ENCODE peak calls at places on chromosome 17, in seven cellular contexts. S is HFFc6, Z is left lung, E is AG09309, D is glutamatergic neuron, W is fibroblast of pulmonary artery, A is RWPE1. K is an unnamed sample.

GRCh38 chr17:4230142-4230541 is 33.6 kb downstream of the ANKFY1 start:
- DNase-seq in S (peak), Z (no peak), E (peak), D (no peak), W (peak), A (peak), K (no peak)

GRCh38 chr17:64406321-64407200 is 15.9 kb upstream of the PECAM1 start:
- DNase-seq in S (no peak), Z (no peak), E (no peak), D (no peak), W (peak), A (no peak), K (no peak)

GRCh38 chr17:75684249-75684648 is 17.1 kb downstream of the SAP30BP start:
- DNase-seq in S (peak), Z (no peak), E (no peak), D (no peak), W (no peak), A (no peak), K (no peak)

GRCh38 chr17:14205992-14206461 is 30.6 kb downstream of the CDRT15 start:
- DNase-seq in S (no peak), Z (peak), E (no peak), D (no peak), W (no peak), A (peak), K (no peak)

GRCh38 chr17:17696871-17697633 is 15.8 kb downstream of the RAI1 start:
- DNase-seq in S (no peak), Z (no peak), E (no peak), D (no peak), W (no peak), A (no peak), K (no peak)

GRCh38 chr17:9050801-9051401 is 29.6 kb downstream of the NTN1 start:
- DNase-seq in S (no peak), Z (no peak), E (no peak), D (no peak), W (no peak), A (peak), K (no peak)

GRCh38 chr17:82520041-82520910 is 744 bp downstream of the FOXK2 start:
- DNase-seq in S (no peak), Z (no peak), E (no peak), D (peak), W (peak), A (no peak), K (peak)

GRCh38 chr17:65532491-65532890 is 29.0 kb downstream of the AXIN2 start:
- DNase-seq in S (no peak), Z (no peak), E (no peak), D (no peak), W (no peak), A (no peak), K (no peak)

GRCh38 chr17:75082683-75083082 is 5.1 kb upstream of the SLC16A5 start:
- DNase-seq in S (no peak), Z (no peak), E (no peak), D (no peak), W (no peak), A (no peak), K (no peak)

GRCh38 chr17:45826919-45827628 is 17.6 kb upstream of the SPPL2C start:
- DNase-seq in S (no peak), Z (no peak), E (no peak), D (no peak), W (no peak), A (no peak), K (no peak)

GRCh38 chr17:38749222-38750043 is 1.3 kb upstream of the PCGF2 start:
- DNase-seq in S (peak), Z (peak), E (no peak), D (peak), W (peak), A (no peak), K (peak)

DNA sequence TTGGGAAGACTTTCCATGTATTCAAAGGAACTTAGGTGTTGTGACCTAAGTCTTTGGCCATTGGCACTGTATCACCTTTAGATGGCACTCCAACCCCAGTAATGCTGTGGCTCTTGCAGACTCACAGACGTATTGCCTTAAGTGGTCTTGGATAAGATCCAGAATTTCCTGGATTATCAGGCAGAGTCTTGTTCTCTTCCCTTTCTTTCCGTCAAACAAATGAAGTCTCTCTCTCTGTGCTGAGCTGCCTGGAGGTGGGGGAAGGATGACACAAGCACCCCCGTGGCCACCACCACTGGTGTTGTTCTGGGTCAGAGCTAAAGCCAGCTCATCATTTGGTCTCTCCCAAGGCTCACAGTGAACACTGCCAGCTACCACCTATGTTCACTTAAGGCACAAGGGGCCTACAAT is 789.9 kb upstream of the KIF2B start:
- DNase-seq in S (no peak), Z (no peak), E (no peak), D (peak), W (peak), A (peak), K (peak)
- TF ChIP-seq CTCF in S (no peak), Z (no peak), E (no peak), D (no peak), W (peak), A (peak), K (peak)

GRCh38 chr17:7782237-7782636 is 51.8 kb upstream of the KDM6B start:
- DNase-seq in S (peak), Z (no peak), E (peak), D (no peak), W (peak), A (no peak), K (no peak)
- TF ChIP-seq CTCF in S (peak), Z (peak), E (peak), D (no peak), W (peak), A (no peak), K (no peak)

GRCh38 chr17:21247859-21248258 is 5.4 kb downstream of the NATD1 start:
- DNase-seq in S (no peak), Z (no peak), E (no peak), D (no peak), W (no peak), A (no peak), K (no peak)
- TF ChIP-seq CTCF in S (no peak), Z (no peak), E (no peak), D (no peak), W (no peak), A (no peak), K (no peak)

DNA sequence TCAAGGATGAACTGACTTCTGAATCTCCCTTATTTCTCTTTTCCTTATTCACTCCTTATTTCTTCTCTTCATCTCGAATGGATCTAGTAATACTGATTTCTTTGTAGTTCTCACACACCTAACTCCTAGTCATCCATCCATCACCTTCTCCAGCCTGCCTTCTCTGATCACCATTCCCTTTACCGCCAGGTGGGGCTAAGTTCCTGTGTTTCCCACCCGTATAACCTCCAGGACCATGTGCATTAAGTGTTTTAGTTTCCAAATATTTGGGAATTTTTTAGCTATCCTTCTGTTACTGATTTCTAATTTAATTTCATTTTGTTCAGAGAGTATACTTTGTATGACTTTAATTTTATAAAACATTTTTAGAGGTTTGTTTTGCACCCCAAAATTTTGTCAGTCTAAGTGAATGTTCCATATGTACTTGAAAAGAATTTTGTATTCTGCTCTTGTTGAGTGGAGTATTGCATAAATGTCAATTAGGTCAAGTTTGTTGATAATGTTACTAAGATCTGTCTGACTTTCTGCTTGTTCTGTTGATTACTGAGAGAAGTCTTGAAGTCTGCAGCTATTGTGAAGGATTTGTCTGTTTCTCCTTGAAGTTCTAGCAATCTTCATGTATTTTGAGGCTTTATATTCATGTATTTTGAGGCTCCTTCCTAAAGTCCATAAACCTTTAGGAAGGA is 8.8 kb downstream of the BPTF start:
- DNase-seq in S (no peak), Z (no peak), E (no peak), D (peak), W (no peak), A (no peak), K (peak)
- TF ChIP-seq CTCF in S (peak), Z (no peak), E (no peak), D (peak), W (no peak), A (no peak), K (peak)

GRCh38 chr17:37088913-37089312 is 140.2 kb downstream of the AATF start:
- DNase-seq in S (no peak), Z (no peak), E (no peak), D (no peak), W (no peak), A (no peak), K (no peak)
- TF ChIP-seq CTCF in S (no peak), Z (no peak), E (no peak), D (no peak), W (no peak), A (no peak), K (no peak)

GRCh38 chr17:48642059-48642842 is 16.1 kb upstream of the HOXB9 start:
- DNase-seq in S (no peak), Z (no peak), E (no peak), D (peak), W (no peak), A (no peak), K (no peak)
- TF ChIP-seq CTCF in S (no peak), Z (no peak), E (no peak), D (no peak), W (no peak), A (no peak), K (no peak)